ENCODE peak calls at places on chromosomes 12 and 14, in six cellular contexts. C is IMR-90, U is uterus, S is GM12891, I is lower leg skin, V is heart left ventricle. R is an unnamed sample.

GRCh38 chr14:104843442-104844305 is 21.4 kb upstream of the CEP170B start:
- DNase-seq in C (no peak), U (no peak), S (no peak), I (no peak), V (no peak), R (no peak)

GRCh38 chr12:113793250-113793649 is 172.9 kb downstream of the RBM19 start:
- DNase-seq in C (no peak), U (no peak), S (no peak), I (no peak), V (no peak), R (no peak)

GRCh38 chr12:94867066-94867855 is 136.2 kb downstream of the NDUFA12 start:
- DNase-seq in C (peak; percentile 17), U (no peak), S (no peak), I (no peak), V (no peak), R (no peak)

GRCh38 chr14:72742682-72743195 is 151.2 kb downstream of the DPF3 start:
- DNase-seq in C (no peak), U (no peak), S (no peak), I (peak; percentile 4), V (no peak), R (no peak)

GRCh38 chr12:42725839-42726238 is 136.3 kb upstream of the PRICKLE1 start:
- DNase-seq in C (peak; percentile 94), U (no peak), S (no peak), I (no peak), V (no peak), R (peak; percentile 11)

GRCh38 chr14:97712471-97712870 is 915.3 kb downstream of the VRK1 start:
- DNase-seq in C (no peak), U (no peak), S (no peak), I (no peak), V (no peak), R (no peak)

GRCh38 chr12:105674871-105675699 is 344.6 kb downstream of the C12orf75 start:
- DNase-seq in C (peak; percentile 24), U (no peak), S (no peak), I (no peak), V (no peak), R (no peak)

GRCh38 chr12:53777936-53778644 is 26.3 kb upstream of the CISTR start:
- DNase-seq in C (no peak), U (no peak), S (no peak), I (no peak), V (no peak), R (no peak)

GRCh38 chr12:127162902-127163301 is 1104.1 kb upstream of the TMEM132C start:
- DNase-seq in C (peak; percentile 53), U (no peak), S (peak; percentile 31), I (no peak), V (no peak), R (peak; percentile 45)

GRCh38 chr12:76455582-76456345 is 103.8 kb downstream of the OSBPL8 start:
- DNase-seq in C (peak; percentile 95), U (no peak), S (no peak), I (no peak), V (no peak), R (peak; percentile 32)

GRCh38 chr12:5884285-5884684 is 60.8 kb downstream of the ANO2 start:
- DNase-seq in C (no peak), U (no peak), S (no peak), I (no peak), V (no peak), R (no peak)

GRCh38 chr14:77177623-77178185 is 3.9 kb upstream of the TMEM63C start:
- DNase-seq in C (no peak), U (no peak), S (no peak), I (no peak), V (no peak), R (no peak)

GRCh38 chr14:58942516-58942915 is 246.0 kb upstream of the DAAM1 start:
- DNase-seq in C (peak; percentile 31), U (no peak), S (no peak), I (no peak), V (no peak), R (no peak)

GRCh38 chr12:39239484-39240143 is 203.3 kb downstream of the KIF21A start:
- DNase-seq in C (no peak), U (no peak), S (no peak), I (no peak), V (no peak), R (no peak)

GRCh38 chr12:52867636-52868035 is 18.8 kb upstream of the KRT78 start:
- DNase-seq in C (no peak), U (no peak), S (no peak), I (peak; percentile 87), V (peak; percentile 54), R (no peak)

GRCh38 chr14:77375973-77376372 is 921 bp downstream of the TMED8 start:
- DNase-seq in C (no peak), U (no peak), S (no peak), I (no peak), V (no peak), R (no peak)

GRCh38 chr14:52790011-52790755 is 1.2 kb downstream of the GNPNAT1 start:
- DNase-seq in C (no peak), U (no peak), S (no peak), I (no peak), V (no peak), R (no peak)

GRCh38 chr12:55996715-55997534 is at the start of gene SUOX:
- DNase-seq in C (peak; percentile 96), U (peak; percentile 96), S (peak; percentile 96), I (peak; percentile 96), V (peak; percentile 97), R (peak; percentile 98)

GRCh38 chr12:25328082-25328712 is 77.5 kb upstream of the KRAS start:
- DNase-seq in C (peak; percentile 66), U (no peak), S (no peak), I (no peak), V (no peak), R (no peak)

GRCh38 chr14:59199614-59200013 is 11.1 kb downstream of the DAAM1 start:
- DNase-seq in C (no peak), U (no peak), S (no peak), I (no peak), V (no peak), R (no peak)

GRCh38 chr14:31457665-31458659 is 656 bp upstream of the DTD2 start:
- DNase-seq in C (no peak), U (no peak), S (no peak), I (no peak), V (no peak), R (no peak)

GRCh38 chr14:69716483-69717187 is 50.3 kb upstream of the SRSF5 start:
- DNase-seq in C (peak; percentile 92), U (no peak), S (no peak), I (no peak), V (no peak), R (peak; percentile 40)

GRCh38 chr14:54209501-54210231 is 187.1 kb upstream of the CDKN3 start:
- DNase-seq in C (peak; percentile 30), U (no peak), S (no peak), I (no peak), V (no peak), R (no peak)

DNA sequence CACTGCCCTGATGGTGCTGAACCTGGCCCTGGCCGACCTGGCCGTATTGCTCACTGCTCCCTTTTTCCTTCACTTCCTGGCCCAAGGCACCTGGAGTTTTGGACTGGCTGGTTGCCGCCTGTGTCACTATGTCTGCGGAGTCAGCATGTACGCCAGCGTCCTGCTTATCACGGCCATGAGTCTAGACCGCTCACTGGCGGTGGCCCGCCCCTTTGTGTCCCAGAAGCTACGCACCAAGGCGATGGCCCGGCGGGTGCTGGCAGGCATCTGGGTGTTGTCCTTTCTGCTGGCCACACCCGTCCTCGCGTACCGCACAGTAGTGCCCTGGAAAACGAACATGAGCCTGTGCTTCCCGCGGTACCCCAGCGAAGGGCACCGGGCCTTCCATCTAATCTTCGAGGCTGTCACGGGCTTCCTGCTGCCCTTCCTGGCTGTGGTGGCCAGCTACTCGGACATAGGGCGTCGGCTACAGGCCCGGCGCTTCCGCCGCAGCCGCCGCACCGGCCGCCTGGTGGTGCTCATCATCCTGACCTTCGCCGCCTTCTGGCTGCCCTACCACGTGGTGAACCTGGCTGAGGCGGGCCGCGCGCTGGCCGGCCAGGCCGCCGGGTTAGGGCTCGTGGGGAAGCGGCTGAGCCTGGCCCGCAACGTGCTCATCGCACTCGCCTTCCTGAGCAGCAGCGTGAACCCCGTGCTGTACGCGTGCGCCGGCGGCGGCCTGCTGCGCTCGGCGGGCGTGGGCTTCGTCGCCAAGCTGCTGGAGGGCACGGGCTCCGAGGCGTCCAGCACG is 4.7 kb downstream of the LTB4R start:
- DNase-seq in C (no peak), U (peak; percentile 47), S (no peak), I (no peak), V (peak; percentile 63), R (no peak)
- TF ChIP-seq POLR2A in C (no peak), U (no peak), S (no peak), I (no peak), V (no peak), R (no peak)

GRCh38 chr14:100305446-100306255 is 593 bp downstream of the SLC25A29 start:
- DNase-seq in C (no peak), U (peak; percentile 45), S (no peak), I (no peak), V (peak; percentile 35), R (peak; percentile 61)

GRCh38 chr14:100307215-100308111 is 1.2 kb upstream of the SLC25A29 start:
- DNase-seq in C (peak; percentile 17), U (no peak), S (peak; percentile 39), I (no peak), V (no peak), R (no peak)

GRCh38 chr14:100308112-100308792 is 2.0 kb upstream of the SLC25A29 start:
- DNase-seq in C (no peak), U (no peak), S (no peak), I (no peak), V (no peak), R (no peak)

GRCh38 chr14:100306256-100306505 is at the start of gene SLC25A29:
- DNase-seq in C (no peak), U (no peak), S (no peak), I (no peak), V (no peak), R (no peak)

DNA sequence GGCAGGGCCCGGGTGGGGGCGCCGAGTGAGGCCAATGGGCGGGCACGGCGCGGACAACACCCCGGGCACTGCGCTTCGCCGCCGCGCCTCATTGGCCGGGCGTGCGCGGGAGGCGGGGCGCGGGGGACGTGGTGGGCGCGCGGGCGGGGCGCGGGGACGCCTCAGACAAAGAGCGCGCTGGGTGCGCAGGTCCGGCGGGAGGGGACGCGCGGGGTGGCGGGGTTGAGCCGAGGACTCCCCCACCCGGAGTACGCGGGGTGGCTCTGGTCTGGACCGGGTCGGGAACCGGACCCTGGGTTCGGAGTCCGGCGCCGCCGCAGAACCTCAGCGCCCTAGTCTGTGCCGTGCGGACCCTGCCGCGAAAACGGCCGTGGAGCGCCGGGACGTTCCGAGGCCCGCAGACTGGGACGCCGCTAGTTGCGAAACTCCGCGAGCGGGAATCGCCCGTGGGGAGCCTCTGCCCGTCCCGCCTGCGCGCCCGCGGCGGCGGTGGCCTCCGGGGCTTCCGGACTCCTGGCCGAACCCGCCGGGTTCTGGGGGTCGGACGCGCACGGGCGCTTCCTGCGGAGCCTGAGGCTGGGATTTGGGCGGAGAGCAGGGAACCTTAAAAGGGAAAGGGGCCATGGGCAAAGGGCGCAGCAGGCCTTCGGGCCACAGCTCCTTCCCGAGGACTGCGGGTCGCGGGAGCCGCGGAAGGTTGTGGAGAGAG is 416 bp upstream of the SLC25A29 start:
- DNase-seq in C (peak; percentile 78), U (peak; percentile 88), S (peak; percentile 95), I (peak; percentile 79), V (peak; percentile 90), R (peak; percentile 97)
- TF ChIP-seq POLR2A in C (peak; percentile 44), U (peak; percentile 82), S (no peak), I (no peak), V (peak; percentile 73), R (peak; percentile 24)

GRCh38 chr12:51519755-51520154 is 71.3 kb upstream of the SCN8A start:
- DNase-seq in C (no peak), U (no peak), S (peak; percentile 30), I (no peak), V (no peak), R (no peak)
- TF ChIP-seq POLR2A in C (no peak), U (no peak), S (no peak), I (no peak), V (no peak), R (no peak)

GRCh38 chr12:2551514-2551913 is 243.3 kb upstream of the FKBP4 start:
- DNase-seq in C (no peak), U (no peak), S (no peak), I (no peak), V (no peak), R (no peak)
- TF ChIP-seq POLR2A in C (no peak), U (no peak), S (no peak), I (no peak), V (no peak), R (no peak)